ENCODE peak calls at places on chromosomes 1 and 21, in six cellular contexts. One of them, this sample, is unnamed. For H3K9me3 and H3K4me1, the result is how much of the 10 kb centered on the place peaks cover.

GRCh38 chr1:56508523-56508983 is 70.8 kb downstream of the PLPP3 start:
- DNase-seq in prostate gland: no peak
- DNase-seq in CD8-positive, alpha-beta T cell: no peak
- DNase-seq in tibial nerve: peak
- DNase-seq in CD8-positive, alpha-beta memory T cell: no peak
- DNase-seq in stomach: peak
- DNase-seq in this sample: no peak

GRCh38 chr1:64861611-64862010 is 104.7 kb downstream of the JAK1 start:
- DNase-seq in CD8-positive, alpha-beta memory T cell: no peak
- DNase-seq in prostate gland: no peak
- DNase-seq in tibial nerve: no peak
- DNase-seq in stomach: peak
- DNase-seq in CD8-positive, alpha-beta T cell: no peak
- DNase-seq in this sample: no peak

GRCh38 chr1:53398585-53399365 is 60.4 kb upstream of the DMRTB1 start:
- DNase-seq in CD8-positive, alpha-beta T cell: no peak
- DNase-seq in stomach: no peak
- DNase-seq in CD8-positive, alpha-beta memory T cell: no peak
- DNase-seq in prostate gland: no peak
- DNase-seq in tibial nerve: no peak
- DNase-seq in this sample: no peak

GRCh38 chr1:117575586-117576225 is 30.1 kb upstream of the TENT5C start:
- DNase-seq in prostate gland: no peak
- DNase-seq in CD8-positive, alpha-beta T cell: no peak
- DNase-seq in CD8-positive, alpha-beta memory T cell: no peak
- DNase-seq in tibial nerve: no peak
- DNase-seq in stomach: no peak
- DNase-seq in this sample: no peak

GRCh38 chr1:39266269-39266668 is 61.8 kb downstream of the MACF1 start:
- DNase-seq in CD8-positive, alpha-beta T cell: no peak
- DNase-seq in stomach: no peak
- DNase-seq in prostate gland: no peak
- DNase-seq in CD8-positive, alpha-beta memory T cell: no peak
- DNase-seq in tibial nerve: no peak
- DNase-seq in this sample: peak

GRCh38 chr1:244341455-244342450 is 110.0 kb downstream of the ADSS2 start:
- DNase-seq in CD8-positive, alpha-beta memory T cell: no peak
- DNase-seq in tibial nerve: no peak
- DNase-seq in stomach: no peak
- DNase-seq in prostate gland: peak
- DNase-seq in CD8-positive, alpha-beta T cell: no peak
- DNase-seq in this sample: peak

GRCh38 chr1:179077396-179077795 is 4.5 kb upstream of the TOR3A start:
- DNase-seq in stomach: no peak
- DNase-seq in CD8-positive, alpha-beta memory T cell: no peak
- DNase-seq in tibial nerve: no peak
- DNase-seq in CD8-positive, alpha-beta T cell: no peak
- DNase-seq in prostate gland: no peak
- DNase-seq in this sample: no peak

GRCh38 chr1:184945034-184945433 is 29.3 kb downstream of the NIBAN1 start:
- DNase-seq in CD8-positive, alpha-beta T cell: no peak
- DNase-seq in stomach: no peak
- DNase-seq in CD8-positive, alpha-beta memory T cell: no peak
- DNase-seq in tibial nerve: no peak
- DNase-seq in prostate gland: no peak
- DNase-seq in this sample: no peak

GRCh38 chr1:39080884-39081265 is 54.7 kb downstream of the NDUFS5 start:
- DNase-seq in stomach: no peak
- DNase-seq in tibial nerve: no peak
- DNase-seq in CD8-positive, alpha-beta memory T cell: no peak
- DNase-seq in CD8-positive, alpha-beta T cell: no peak
- DNase-seq in prostate gland: no peak
- DNase-seq in this sample: peak

GRCh38 chr1:114337417-114337816 is 173.6 kb downstream of the TRIM33 start:
- DNase-seq in prostate gland: no peak
- DNase-seq in stomach: no peak
- DNase-seq in CD8-positive, alpha-beta T cell: no peak
- DNase-seq in tibial nerve: no peak
- DNase-seq in CD8-positive, alpha-beta memory T cell: no peak
- DNase-seq in this sample: no peak

GRCh38 chr1:109624215-109625010 is 4.8 kb downstream of the AMPD2 start:
- DNase-seq in CD8-positive, alpha-beta memory T cell: no peak
- DNase-seq in prostate gland: no peak
- DNase-seq in CD8-positive, alpha-beta T cell: no peak
- DNase-seq in stomach: no peak
- DNase-seq in tibial nerve: peak
- DNase-seq in this sample: no peak

GRCh38 chr1:230865062-230865817 is 3.1 kb downstream of the C1orf198 start:
- DNase-seq in CD8-positive, alpha-beta T cell: no peak
- DNase-seq in prostate gland: no peak
- DNase-seq in tibial nerve: no peak
- DNase-seq in stomach: no peak
- DNase-seq in CD8-positive, alpha-beta memory T cell: no peak
- DNase-seq in this sample: no peak

GRCh38 chr1:2103266-2103900 is 53.2 kb downstream of the PRKCZ start:
- DNase-seq in stomach: no peak
- DNase-seq in CD8-positive, alpha-beta T cell: no peak
- DNase-seq in CD8-positive, alpha-beta memory T cell: no peak
- DNase-seq in prostate gland: no peak
- DNase-seq in tibial nerve: no peak
- DNase-seq in this sample: no peak

GRCh38 chr1:55931272-55931940 is 648.0 kb downstream of the PLPP3 start:
- DNase-seq in stomach: no peak
- DNase-seq in CD8-positive, alpha-beta memory T cell: no peak
- DNase-seq in tibial nerve: no peak
- DNase-seq in CD8-positive, alpha-beta T cell: no peak
- DNase-seq in prostate gland: no peak
- DNase-seq in this sample: no peak

GRCh38 chr1:58790313-58790712 is 6.5 kb upstream of the JUN start:
- DNase-seq in stomach: no peak
- DNase-seq in tibial nerve: no peak
- DNase-seq in prostate gland: no peak
- DNase-seq in CD8-positive, alpha-beta memory T cell: no peak
- DNase-seq in CD8-positive, alpha-beta T cell: no peak
- DNase-seq in this sample: no peak

GRCh38 chr1:9443913-9444445 is 95.3 kb upstream of the SLC25A33 start:
- DNase-seq in stomach: no peak
- DNase-seq in CD8-positive, alpha-beta memory T cell: no peak
- DNase-seq in tibial nerve: no peak
- DNase-seq in prostate gland: peak
- DNase-seq in CD8-positive, alpha-beta T cell: no peak
- DNase-seq in this sample: no peak

GRCh38 chr1:32199043-32199716 is 1.2 kb upstream of the CCDC28B start:
- DNase-seq in tibial nerve: no peak
- DNase-seq in CD8-positive, alpha-beta memory T cell: no peak
- DNase-seq in prostate gland: no peak
- DNase-seq in stomach: no peak
- DNase-seq in CD8-positive, alpha-beta T cell: no peak
- DNase-seq in this sample: no peak

GRCh38 chr1:240495652-240496051 is 116.3 kb downstream of the GREM2 start:
- DNase-seq in prostate gland: no peak
- DNase-seq in stomach: no peak
- DNase-seq in CD8-positive, alpha-beta memory T cell: no peak
- DNase-seq in tibial nerve: no peak
- DNase-seq in CD8-positive, alpha-beta T cell: no peak
- DNase-seq in this sample: no peak

GRCh38 chr1:17826165-17826488 is 71.0 kb downstream of the ACTL8 start:
- DNase-seq in prostate gland: no peak
- DNase-seq in CD8-positive, alpha-beta memory T cell: no peak
- DNase-seq in tibial nerve: peak
- DNase-seq in CD8-positive, alpha-beta T cell: no peak
- DNase-seq in stomach: peak
- DNase-seq in this sample: peak

GRCh38 chr1:93585059-93585966 is 96.3 kb downstream of the BCAR3 start:
- DNase-seq in CD8-positive, alpha-beta memory T cell: no peak
- DNase-seq in tibial nerve: no peak
- DNase-seq in stomach: peak
- DNase-seq in prostate gland: peak
- DNase-seq in CD8-positive, alpha-beta T cell: no peak
- DNase-seq in this sample: no peak

GRCh38 chr1:28926629-28927441 is 12.5 kb downstream of the EPB41 start:
- DNase-seq in stomach: no peak
- DNase-seq in CD8-positive, alpha-beta memory T cell: peak
- DNase-seq in prostate gland: no peak
- DNase-seq in tibial nerve: no peak
- DNase-seq in CD8-positive, alpha-beta T cell: peak
- DNase-seq in this sample: no peak

GRCh38 chr1:82483146-82483545 is 682.4 kb downstream of the ADGRL2 start:
- DNase-seq in stomach: no peak
- DNase-seq in CD8-positive, alpha-beta T cell: no peak
- DNase-seq in prostate gland: no peak
- DNase-seq in tibial nerve: no peak
- DNase-seq in CD8-positive, alpha-beta memory T cell: no peak
- DNase-seq in this sample: no peak

GRCh38 chr1:115182012-115182715 is 92.9 kb upstream of the TSPAN2 start:
- DNase-seq in prostate gland: no peak
- DNase-seq in CD8-positive, alpha-beta T cell: no peak
- DNase-seq in stomach: no peak
- DNase-seq in CD8-positive, alpha-beta memory T cell: no peak
- DNase-seq in tibial nerve: no peak
- DNase-seq in this sample: no peak

GRCh38 chr1:23824711-23825075 is 536 bp downstream of the HMGCL start:
- DNase-seq in CD8-positive, alpha-beta memory T cell: no peak
- DNase-seq in prostate gland: no peak
- DNase-seq in stomach: no peak
- DNase-seq in tibial nerve: no peak
- DNase-seq in CD8-positive, alpha-beta T cell: no peak
- DNase-seq in this sample: no peak

GRCh38 chr1:168135116-168135981 is 1.4 kb downstream of the GPR161 start:
- DNase-seq in CD8-positive, alpha-beta memory T cell: no peak
- DNase-seq in CD8-positive, alpha-beta T cell: no peak
- DNase-seq in tibial nerve: no peak
- DNase-seq in prostate gland: no peak
- DNase-seq in stomach: no peak
- DNase-seq in this sample: peak

GRCh38 chr1:165696625-165697100 is 1.7 kb downstream of the ALDH9A1 start:
- DNase-seq in tibial nerve: peak
- DNase-seq in prostate gland: peak
- DNase-seq in stomach: no peak
- DNase-seq in CD8-positive, alpha-beta memory T cell: no peak
- DNase-seq in CD8-positive, alpha-beta T cell: no peak
- DNase-seq in this sample: peak

GRCh38 chr1:200992382-200993101 is 31.0 kb downstream of the KIF21B start:
- DNase-seq in stomach: no peak
- DNase-seq in CD8-positive, alpha-beta memory T cell: no peak
- DNase-seq in CD8-positive, alpha-beta T cell: no peak
- DNase-seq in prostate gland: no peak
- DNase-seq in tibial nerve: no peak
- DNase-seq in this sample: peak

GRCh38 chr1:208273386-208274021 is 29.3 kb upstream of the PLXNA2 start:
- DNase-seq in CD8-positive, alpha-beta T cell: no peak
- DNase-seq in CD8-positive, alpha-beta memory T cell: no peak
- DNase-seq in tibial nerve: no peak
- DNase-seq in stomach: no peak
- DNase-seq in prostate gland: no peak
- DNase-seq in this sample: no peak

GRCh38 chr1:165666152-165666551 is 32.2 kb downstream of the ALDH9A1 start:
- DNase-seq in CD8-positive, alpha-beta memory T cell: no peak
- DNase-seq in prostate gland: no peak
- DNase-seq in stomach: no peak
- DNase-seq in CD8-positive, alpha-beta T cell: no peak
- DNase-seq in tibial nerve: no peak
- DNase-seq in this sample: no peak

DNA sequence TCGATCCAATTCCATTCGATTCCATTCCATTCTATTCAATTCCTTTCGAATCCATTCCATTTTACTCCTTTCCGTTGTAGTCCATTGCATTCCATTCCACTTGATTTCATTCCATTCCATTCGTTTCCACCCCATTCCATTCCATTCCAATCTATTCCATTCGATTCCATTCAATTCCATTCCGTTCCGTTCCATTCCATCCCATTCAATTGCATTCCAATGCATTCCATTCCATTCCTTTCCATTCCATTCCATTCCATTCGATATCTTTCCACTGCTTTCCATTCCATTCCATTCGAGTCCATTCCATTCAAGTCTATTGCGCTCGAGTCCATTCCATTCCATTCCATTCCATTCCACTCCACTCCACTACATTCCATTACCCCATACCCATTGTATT is 2568.7 kb upstream of the TPTE start:
- DNase-seq in CD8-positive, alpha-beta memory T cell: no peak
- DNase-seq in stomach: no peak
- DNase-seq in CD8-positive, alpha-beta T cell: no peak
- DNase-seq in tibial nerve: no peak
- DNase-seq in prostate gland: no peak
- DNase-seq in this sample: no peak
- H3K4me3 ChIP-seq in CD8-positive, alpha-beta memory T cell: no peak
- H3K4me3 ChIP-seq in stomach: no peak
- H3K4me3 ChIP-seq in CD8-positive, alpha-beta T cell: no peak
- H3K4me3 ChIP-seq in tibial nerve: no peak
- H3K4me3 ChIP-seq in prostate gland: no peak
- H3K4me3 ChIP-seq in this sample: no peak

GRCh38 chr1:10935241-10935640 is 77.2 kb upstream of the TARDBP start:
- DNase-seq in prostate gland: no peak
- DNase-seq in CD8-positive, alpha-beta T cell: no peak
- DNase-seq in CD8-positive, alpha-beta memory T cell: no peak
- DNase-seq in stomach: no peak
- DNase-seq in tibial nerve: no peak
- DNase-seq in this sample: no peak
- H3K9me3 ChIP-seq in prostate gland: under half
- H3K9me3 ChIP-seq in CD8-positive, alpha-beta T cell: under half
- H3K9me3 ChIP-seq in CD8-positive, alpha-beta memory T cell: under half
- H3K9me3 ChIP-seq in stomach: under half
- H3K9me3 ChIP-seq in tibial nerve: under half
- H3K9me3 ChIP-seq in this sample: under half

GRCh38 chr1:221780175-221780574 is 38.3 kb upstream of the DUSP10 start:
- DNase-seq in CD8-positive, alpha-beta memory T cell: no peak
- DNase-seq in CD8-positive, alpha-beta T cell: no peak
- DNase-seq in tibial nerve: no peak
- DNase-seq in prostate gland: no peak
- DNase-seq in stomach: no peak
- DNase-seq in this sample: no peak

GRCh38 chr1:221778125-221778524 is 36.2 kb upstream of the DUSP10 start:
- DNase-seq in stomach: no peak
- DNase-seq in prostate gland: no peak
- DNase-seq in CD8-positive, alpha-beta memory T cell: no peak
- DNase-seq in CD8-positive, alpha-beta T cell: no peak
- DNase-seq in tibial nerve: no peak
- DNase-seq in this sample: no peak

GRCh38 chr1:221781102-221781744 is 39.3 kb upstream of the DUSP10 start:
- DNase-seq in CD8-positive, alpha-beta T cell: no peak
- DNase-seq in stomach: no peak
- DNase-seq in CD8-positive, alpha-beta memory T cell: no peak
- DNase-seq in prostate gland: no peak
- DNase-seq in tibial nerve: no peak
- DNase-seq in this sample: no peak

GRCh38 chr1:221778535-221779142 is 36.8 kb upstream of the DUSP10 start:
- DNase-seq in CD8-positive, alpha-beta T cell: peak
- DNase-seq in CD8-positive, alpha-beta memory T cell: peak
- DNase-seq in tibial nerve: no peak
- DNase-seq in stomach: no peak
- DNase-seq in prostate gland: no peak
- DNase-seq in this sample: no peak

GRCh38 chr1:221779771-221780170 is 37.9 kb upstream of the DUSP10 start:
- DNase-seq in tibial nerve: no peak
- DNase-seq in CD8-positive, alpha-beta memory T cell: no peak
- DNase-seq in CD8-positive, alpha-beta T cell: no peak
- DNase-seq in stomach: no peak
- DNase-seq in prostate gland: no peak
- DNase-seq in this sample: no peak
- H3K4me1 ChIP-seq in tibial nerve: under half
- H3K4me1 ChIP-seq in CD8-positive, alpha-beta memory T cell: half or more
- H3K4me1 ChIP-seq in CD8-positive, alpha-beta T cell: half or more
- H3K4me1 ChIP-seq in stomach: under half
- H3K4me1 ChIP-seq in prostate gland: under half
- H3K4me1 ChIP-seq in this sample: under half

GRCh38 chr1:48602349-48602748 is 130.3 kb upstream of the SPATA6 start:
- DNase-seq in stomach: no peak
- DNase-seq in CD8-positive, alpha-beta memory T cell: no peak
- DNase-seq in tibial nerve: no peak
- DNase-seq in CD8-positive, alpha-beta T cell: no peak
- DNase-seq in prostate gland: no peak
- DNase-seq in this sample: no peak
- H3K4me3 ChIP-seq in stomach: no peak
- H3K4me3 ChIP-seq in CD8-positive, alpha-beta memory T cell: no peak
- H3K4me3 ChIP-seq in tibial nerve: no peak
- H3K4me3 ChIP-seq in CD8-positive, alpha-beta T cell: no peak
- H3K4me3 ChIP-seq in prostate gland: no peak
- H3K4me3 ChIP-seq in this sample: no peak